ENCODE peak calls at places on chromosomes 12 and 14, in five cellular contexts. O, L, F, R and Z are unnamed samples.

GRCh38 chr12:12333980-12334709 is 15.9 kb downstream of the MANSC1 start:
- DNase-seq in R (peak), L (peak), F (peak), O (peak), Z (peak)

GRCh38 chr12:31002999-31003398 is 70.7 kb upstream of the DDX11 start:
- DNase-seq in F (no peak), R (no peak), L (no peak), O (no peak), Z (no peak)

GRCh38 chr14:71320734-71321555 is 413.7 kb downstream of the PCNX1 start:
- DNase-seq in F (peak), R (peak), O (peak), L (peak), Z (peak)

GRCh38 chr12:72197790-72198189 is 74.4 kb upstream of the TRHDE start:
- DNase-seq in O (no peak), F (no peak), R (no peak), L (no peak), Z (no peak)

GRCh38 chr12:8455727-8456360 is at the start of gene CLEC6A:
- DNase-seq in L (no peak), F (no peak), O (no peak), R (no peak), Z (no peak)

GRCh38 chr12:70698345-70698744 is 61.1 kb upstream of the PTPRB start:
- DNase-seq in L (no peak), O (no peak), F (no peak), R (no peak), Z (no peak)

GRCh38 chr14:26841361-26841760 is 243.5 kb upstream of the NOVA1 start:
- DNase-seq in L (no peak), R (no peak), F (no peak), O (no peak), Z (no peak)

GRCh38 chr14:39219075-39219499 is 14.6 kb upstream of the MIA2 start:
- DNase-seq in R (no peak), F (no peak), O (no peak), L (no peak), Z (no peak)

GRCh38 chr12:26845057-26845666 is 12.2 kb upstream of the ITPR2 start:
- DNase-seq in R (no peak), O (no peak), F (peak), L (peak), Z (peak)

GRCh38 chr12:47082963-47083621 is 3.3 kb upstream of the AMIGO2 start:
- DNase-seq in O (no peak), L (no peak), F (no peak), R (no peak), Z (no peak)

GRCh38 chr14:58820032-58820431 is 182.3 kb downstream of the DACT1 start:
- DNase-seq in R (no peak), F (no peak), O (no peak), L (no peak), Z (no peak)

GRCh38 chr12:93002278-93003054 is 73.4 kb upstream of the EEA1 start:
- DNase-seq in R (no peak), F (no peak), L (no peak), O (no peak), Z (no peak)

GRCh38 chr14:64550539-64551333 is 975 bp downstream of the PPP1R36 start:
- DNase-seq in L (no peak), R (no peak), O (no peak), F (no peak), Z (no peak)

GRCh38 chr14:51087024-51087423 is 7.9 kb downstream of the TRIM9 start:
- DNase-seq in L (no peak), F (no peak), O (no peak), R (no peak), Z (no peak)

GRCh38 chr12:113422030-113422900 is at the start of gene SDSL:
- DNase-seq in R (no peak), L (peak), F (peak), O (no peak), Z (peak)

GRCh38 chr12:79121486-79121885 is 256.9 kb downstream of the SYT1 start:
- DNase-seq in L (no peak), F (no peak), O (no peak), R (no peak), Z (no peak)

GRCh38 chr12:40738856-40739255 is 46.6 kb downstream of the CNTN1 start:
- DNase-seq in L (no peak), O (no peak), R (no peak), F (no peak), Z (no peak)

GRCh38 chr12:124736115-124737039 is 127.3 kb downstream of the SCARB1 start:
- DNase-seq in L (no peak), O (no peak), R (no peak), F (no peak), Z (no peak)

GRCh38 chr12:12039897-12040296 is 30.8 kb upstream of the BCL2L14 start:
- DNase-seq in R (no peak), O (no peak), F (no peak), L (no peak), Z (no peak)

GRCh38 chr12:71780207-71780822 is 25.7 kb downstream of the RAB21 start:
- DNase-seq in O (no peak), R (no peak), L (no peak), F (peak), Z (peak)

GRCh38 chr12:67592228-67593011 is 56.1 kb upstream of the DYRK2 start:
- DNase-seq in F (no peak), R (no peak), L (no peak), O (no peak), Z (peak)

GRCh38 chr12:27163048-27163715 is 80.8 kb upstream of the C12orf71 start:
- DNase-seq in R (no peak), L (no peak), F (no peak), O (no peak), Z (no peak)

GRCh38 chr12:87953257-87953860 is 75.8 kb downstream of the C12orf50 start:
- DNase-seq in L (no peak), F (peak), O (no peak), R (no peak), Z (peak)

GRCh38 chr14:55977346-55977745 is 140.9 kb upstream of the PELI2 start:
- DNase-seq in R (no peak), F (no peak), O (no peak), L (no peak), Z (no peak)